ENCODE peak calls at places on chromosomes 11 and 22, in six cellular contexts. U, I, M, R, D and B are unnamed samples.

GRCh38 chr11:99968336-99968735 is 718.8 kb upstream of the ARHGAP42 start:
- DNase-seq in M (no peak), R (no peak), U (no peak), I (no peak), D (no peak), B (no peak)

GRCh38 chr11:43913829-43914380 is 28.5 kb upstream of the C11orf96 start:
- DNase-seq in I (no peak), M (no peak), U (no peak), D (no peak), R (no peak), B (no peak)

GRCh38 chr11:68904458-68904847 is 762 bp downstream of the IGHMBP2 start:
- DNase-seq in R (no peak), U (no peak), I (no peak), D (no peak), M (peak; percentile 11), B (no peak)

GRCh38 chr22:20728523-20729190 is 45.3 kb upstream of the SERPIND1 start:
- DNase-seq in D (no peak), I (no peak), R (no peak), U (no peak), M (no peak), B (no peak)

GRCh38 chr11:35792148-35792845 is 129.7 kb downstream of the TRIM44 start:
- DNase-seq in R (no peak), U (no peak), D (no peak), I (no peak), M (no peak), B (no peak)

GRCh38 chr22:49992921-49993648 is 19.5 kb downstream of the IL17REL start:
- DNase-seq in D (peak; percentile 15), U (peak; percentile 69), M (peak; percentile 59), R (peak; percentile 72), I (peak; percentile 64), B (no peak)

GRCh38 chr11:123474994-123475393 is 44.9 kb downstream of the GRAMD1B start:
- DNase-seq in M (no peak), D (peak; percentile 54), U (no peak), R (no peak), I (no peak), B (no peak)

GRCh38 chr11:66386171-66387069 is 14.9 kb upstream of the SLC29A2 start:
- DNase-seq in M (peak; percentile 82), I (peak; percentile 76), U (peak; percentile 64), D (peak; percentile 67), R (peak; percentile 84), B (peak; percentile 85)

GRCh38 chr22:48258841-48259240 is 1496.4 kb downstream of the TBC1D22A start:
- DNase-seq in U (no peak), I (no peak), M (no peak), D (no peak), R (no peak), B (no peak)

GRCh38 chr11:64870176-64870892 is 8.1 kb downstream of the EHD1 start:
- DNase-seq in I (no peak), M (no peak), U (no peak), R (no peak), D (peak; percentile 48), B (no peak)

GRCh38 chr22:38873469-38874411 is 1.7 kb upstream of the CBX6 start:
- DNase-seq in R (no peak), I (peak; percentile 49), U (no peak), D (no peak), M (peak; percentile 43), B (peak; percentile 67)

GRCh38 chr11:117010808-117011540 is 87.3 kb downstream of the SIK3 start:
- DNase-seq in U (no peak), I (no peak), M (no peak), D (peak; percentile 98), R (no peak), B (no peak)

GRCh38 chr11:108224908-108225786 is 2.3 kb downstream of the ATM start:
- DNase-seq in U (no peak), M (no peak), D (no peak), R (peak; percentile 59), I (no peak), B (no peak)

GRCh38 chr11:131688056-131688693 is 317.8 kb downstream of the NTM start:
- DNase-seq in U (peak; percentile 40), I (peak; percentile 42), R (no peak), M (no peak), D (peak; percentile 12), B (no peak)

GRCh38 chr11:124108158-124108557 is 7.1 kb upstream of the VWA5A start:
- DNase-seq in I (no peak), D (no peak), R (no peak), M (no peak), U (no peak), B (no peak)

GRCh38 chr11:61955416-61956135 is 5.4 kb downstream of the BEST1 start:
- DNase-seq in I (no peak), U (no peak), R (no peak), M (no peak), D (no peak), B (no peak)

GRCh38 chr11:11467278-11467677 is 114.2 kb upstream of the CSNK2A3 start:
- DNase-seq in U (no peak), D (no peak), R (no peak), I (no peak), M (no peak), B (no peak)

GRCh38 chr11:80596291-80596810 is 1155.5 kb upstream of the TENM4 start:
- DNase-seq in I (no peak), U (no peak), D (no peak), M (no peak), R (no peak), B (no peak)

GRCh38 chr11:17741487-17741886 is 6.9 kb downstream of the KCNC1 start:
- DNase-seq in U (no peak), I (no peak), M (no peak), D (no peak), R (no peak), B (no peak)

GRCh38 chr22:43897751-43898261 is 6.0 kb upstream of the PNPLA5 start:
- DNase-seq in D (peak; percentile 82), U (no peak), R (no peak), M (no peak), I (no peak), B (peak; percentile 17)

GRCh38 chr11:116700586-116701220 is 72.1 kb downstream of the BUD13 start:
- DNase-seq in R (no peak), U (no peak), I (no peak), M (no peak), D (no peak), B (no peak)

GRCh38 chr11:103471546-103471945 is 362.3 kb downstream of the DYNC2H1 start:
- DNase-seq in U (no peak), I (no peak), D (no peak), M (no peak), R (no peak), B (no peak)

GRCh38 chr11:102553835-102554282 is 23.3 kb upstream of the MMP7 start:
- DNase-seq in I (no peak), U (no peak), D (no peak), M (no peak), R (no peak), B (no peak)

GRCh38 chr11:73729594-73730206 is 31.2 kb downstream of the RAB6A start:
- DNase-seq in U (peak; percentile 7), M (no peak), D (no peak), R (no peak), I (no peak), B (no peak)

GRCh38 chr11:77081976-77082836 is 15.4 kb downstream of the CAPN5 start:
- DNase-seq in M (no peak), R (no peak), U (no peak), D (no peak), I (no peak), B (no peak)

GRCh38 chr22:25172153-25172552 is 27.5 kb upstream of the CRYBB3 start:
- DNase-seq in R (no peak), D (no peak), I (peak; percentile 4), M (peak; percentile 14), U (no peak), B (peak; percentile 11)

GRCh38 chr22:19055801-19056200 is 66.4 kb downstream of the DGCR2 start:
- DNase-seq in R (no peak), I (no peak), M (no peak), U (no peak), D (no peak), B (no peak)

GRCh38 chr22:20937031-20937793 is 20.0 kb downstream of the CRKL start:
- DNase-seq in D (no peak), U (no peak), R (no peak), M (no peak), I (no peak), B (no peak)

GRCh38 chr11:13923716-13924650 is 38.5 kb upstream of the SPON1 start:
- DNase-seq in I (no peak), R (no peak), U (no peak), M (no peak), D (no peak), B (no peak)

GRCh38 chr11:57567512-57568329 is at the start of gene UBE2L6:
- DNase-seq in R (peak; percentile 78), M (peak; percentile 46), I (peak; percentile 87), U (peak; percentile 40), D (peak; percentile 5), B (peak; percentile 79)

GRCh38 chr11:13776134-13776815 is 107.8 kb downstream of the FAR1 start:
- DNase-seq in U (no peak), R (no peak), D (no peak), I (peak; percentile 1), M (peak; percentile 38), B (no peak)

GRCh38 chr11:32830796-32831195 is 1.1 kb downstream of the PRRG4 start:
- DNase-seq in R (no peak), D (no peak), U (no peak), M (no peak), I (no peak), B (no peak)

GRCh38 chr11:3962406-3962840 is 107.0 kb downstream of the STIM1 start:
- DNase-seq in I (no peak), M (no peak), R (no peak), U (no peak), D (no peak), B (no peak)

GRCh38 chr22:43541462-43542407 is 129.9 kb downstream of the MPPED1 start:
- DNase-seq in I (no peak), M (no peak), D (no peak), R (no peak), U (no peak), B (no peak)

GRCh38 chr11:17725174-17725573 is 5.8 kb downstream of the MYOD1 start:
- DNase-seq in M (no peak), I (no peak), D (no peak), R (no peak), U (no peak), B (no peak)

GRCh38 chr11:134516529-134516928 is 104.5 kb upstream of the B3GAT1 start:
- DNase-seq in I (no peak), M (no peak), R (no peak), U (no peak), D (no peak), B (no peak)

GRCh38 chr11:35393093-35393492 is 26.3 kb downstream of the SLC1A2 start:
- DNase-seq in D (no peak), M (no peak), I (no peak), R (no peak), U (no peak), B (no peak)